ENCODE peak calls at places on chromosomes 4 and X, in four cellular contexts. P is mesenchymal stem cell, V is spleen, R is heart left ventricle. M is an unnamed sample. For H3K4me1, the result is how much of the 10 kb centered on the place peaks cover.

GRCh38 chr4:151620066-151620465 is 140.7 kb downstream of the GATB start:
- DNase-seq in P (no peak), V (no peak), R (no peak), M (no peak)

GRCh38 chrX:150037041-150037440 is 98.8 kb upstream of the EOLA2 start:
- DNase-seq in P (no peak), V (no peak), R (no peak), M (no peak)

GRCh38 chr4:170721812-170722373 is 632.1 kb upstream of the AADAT start:
- DNase-seq in P (no peak), V (no peak), R (no peak), M (peak)

GRCh38 chr4:24054910-24055309 is 165.1 kb upstream of the PPARGC1A start:
- DNase-seq in P (no peak), V (no peak), R (no peak), M (no peak)

GRCh38 chrX:41526925-41527324 is 79.8 kb downstream of the NYX start:
- DNase-seq in P (peak), V (no peak), R (no peak), M (no peak)

GRCh38 chrX:151505796-151506195 is 57.7 kb upstream of the PASD1 start:
- DNase-seq in P (no peak), V (no peak), R (no peak), M (no peak)

GRCh38 chr4:92477309-92477708 is 173.5 kb downstream of the GRID2 start:
- DNase-seq in P (no peak), V (no peak), R (no peak), M (no peak)

GRCh38 chrX:53547668-53548067 is 113.5 kb upstream of the HSD17B10 start:
- DNase-seq in P (no peak), V (no peak), R (no peak), M (no peak)

GRCh38 chr4:175562111-175562510 is 250.0 kb downstream of the GPM6A start:
- DNase-seq in P (no peak), V (no peak), R (no peak), M (no peak)

GRCh38 chr4:8269535-8270417 is at the start of gene HTRA3:
- DNase-seq in P (peak), V (no peak), R (peak), M (no peak)
- H3K4me3 ChIP-seq in P (peak), V (peak), R (peak), M (no peak)

GRCh38 chr4:166527500-166527899 is 654.5 kb downstream of the TLL1 start:
- DNase-seq in P (no peak), V (no peak), R (no peak), M (no peak)
- H3K4me1 ChIP-seq in P (under half), V (under half), R (under half), M (under half)

DNA sequence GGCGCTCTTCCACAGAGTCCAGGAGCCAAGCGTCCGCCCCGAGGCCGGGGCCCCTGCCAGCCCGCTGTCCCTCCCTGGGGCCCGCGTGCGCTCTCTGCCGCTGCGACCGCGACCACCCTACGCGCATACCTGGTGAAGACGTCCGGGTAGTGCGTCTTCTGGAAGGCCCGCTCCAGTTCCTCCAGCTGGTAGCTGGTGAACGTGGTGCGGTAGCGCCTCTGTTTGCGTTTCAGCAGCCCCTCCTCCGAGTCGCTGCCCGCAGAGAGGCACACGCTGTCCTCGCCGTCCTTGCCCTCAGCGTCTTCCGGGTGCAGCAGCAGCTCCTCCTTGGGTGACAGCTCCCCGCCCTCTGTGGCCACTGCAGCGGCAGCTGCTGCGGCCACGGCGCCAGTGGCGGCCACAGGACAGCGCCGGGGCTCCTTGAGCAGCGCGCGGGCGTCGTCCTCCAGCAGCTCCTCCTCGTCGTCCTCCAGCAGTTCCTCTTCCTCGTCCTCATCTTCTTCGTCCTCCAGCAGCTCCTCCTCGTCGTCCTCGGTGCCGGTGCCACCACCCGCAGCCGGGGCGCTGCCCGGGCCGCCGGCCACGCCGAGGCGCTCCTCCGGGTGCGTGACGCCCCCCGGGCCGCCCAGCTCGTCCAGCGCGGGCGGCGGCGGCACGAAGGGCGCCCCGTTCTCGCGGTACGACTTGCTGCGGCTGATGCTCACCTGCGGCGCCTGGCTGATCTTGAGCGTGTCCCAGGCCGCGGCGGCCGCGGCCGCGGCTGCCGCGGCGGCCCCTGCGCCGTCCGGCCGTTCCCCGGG is 2.8 kb downstream of the ARX start:
- DNase-seq in P (no peak), V (no peak), R (no peak), M (no peak)
- H3K4me3 ChIP-seq in P (no peak), V (peak), R (peak), M (no peak)

GRCh38 chrX:153901753-153902140 is 2.7 kb upstream of the AVPR2 start:
- DNase-seq in P (no peak), V (no peak), R (no peak), M (no peak)
- H3K4me1 ChIP-seq in P (under half), V (under half), R (under half), M (under half)

DNA sequence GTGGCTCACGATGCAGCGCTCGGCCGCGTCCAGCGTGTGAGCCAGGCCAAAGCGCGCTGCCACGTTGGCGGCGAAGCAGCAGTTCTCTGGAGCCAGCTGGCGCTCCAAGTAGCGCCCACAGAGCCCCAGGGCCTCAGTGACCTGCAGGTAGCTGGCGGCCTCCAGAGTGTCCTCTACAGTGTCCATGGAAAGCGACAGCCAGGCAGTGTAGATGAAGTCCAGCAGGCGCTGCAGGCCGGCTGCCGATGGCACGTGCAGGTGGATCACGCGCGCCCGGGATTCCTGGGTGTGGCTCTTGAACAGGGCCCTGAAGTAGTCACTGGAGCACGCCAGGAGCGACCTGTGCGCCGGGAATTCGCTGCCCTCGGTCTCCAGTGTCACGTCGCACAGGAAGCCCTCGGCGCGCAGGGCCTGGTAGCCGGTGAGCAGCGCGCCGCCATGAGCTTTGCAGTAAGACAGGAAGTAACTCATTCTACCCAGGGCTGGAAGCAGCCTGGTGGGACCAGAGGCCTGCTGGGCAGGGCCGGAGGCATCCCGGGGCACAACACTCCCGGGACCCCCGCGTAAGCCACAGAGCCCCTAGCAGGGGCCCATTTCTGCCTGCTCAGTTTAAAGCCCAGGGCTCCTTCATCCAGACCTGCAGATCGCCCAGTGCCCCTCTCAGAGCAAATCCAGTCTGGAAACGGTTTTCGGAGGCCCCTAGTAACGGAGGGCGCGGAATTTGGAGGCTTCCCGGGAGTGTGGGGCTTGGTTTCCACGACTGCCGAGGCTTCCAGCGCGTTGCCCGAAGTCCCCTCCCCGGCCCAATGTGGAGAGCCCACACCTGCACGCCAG is 595 bp downstream of the KLHL34 start:
- DNase-seq in P (no peak), V (peak), R (no peak), M (no peak)
- H3K4me3 ChIP-seq in P (no peak), V (peak), R (peak), M (no peak)

GRCh38 chr4:128384765-128385164 is 97.2 kb upstream of the PGRMC2 start:
- DNase-seq in P (no peak), V (no peak), R (no peak), M (no peak)
- H3K4me1 ChIP-seq in P (under half), V (under half), R (under half), M (under half)

GRCh38 chr4:15414601-15415091 is 13.2 kb upstream of the C1QTNF7 start:
- DNase-seq in P (no peak), V (no peak), R (no peak), M (no peak)

GRCh38 chr4:15413010-15413622 is 14.7 kb upstream of the C1QTNF7 start:
- DNase-seq in P (no peak), V (no peak), R (no peak), M (no peak)

GRCh38 chr4:15413623-15414019 is 14.2 kb upstream of the C1QTNF7 start:
- DNase-seq in P (no peak), V (no peak), R (no peak), M (no peak)

GRCh38 chr4:15405069-15405468 is 22.8 kb upstream of the C1QTNF7 start:
- DNase-seq in P (no peak), V (no peak), R (peak), M (no peak)

DNA sequence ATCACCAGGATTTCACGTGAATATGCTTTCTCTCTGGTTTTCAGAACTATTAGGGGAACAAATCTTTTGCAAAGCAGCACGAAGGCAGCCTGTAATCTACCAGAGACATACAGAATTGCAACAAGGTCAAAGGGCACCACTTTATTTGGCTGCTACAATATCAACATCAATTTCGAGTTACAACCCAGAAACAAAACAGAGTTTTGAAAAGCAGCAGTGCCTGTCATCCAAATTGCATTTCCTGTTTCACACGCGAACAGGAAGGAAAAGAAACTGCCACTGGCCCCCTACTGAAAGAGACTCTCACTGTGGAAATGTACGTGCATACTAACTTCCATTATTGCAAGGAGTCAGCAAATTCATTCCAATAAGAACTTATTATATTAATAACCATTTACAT is 17.1 kb upstream of the C1QTNF7 start:
- DNase-seq in P (peak), V (no peak), R (no peak), M (no peak)
- H3K4me3 ChIP-seq in P (no peak), V (no peak), R (no peak), M (no peak)

DNA sequence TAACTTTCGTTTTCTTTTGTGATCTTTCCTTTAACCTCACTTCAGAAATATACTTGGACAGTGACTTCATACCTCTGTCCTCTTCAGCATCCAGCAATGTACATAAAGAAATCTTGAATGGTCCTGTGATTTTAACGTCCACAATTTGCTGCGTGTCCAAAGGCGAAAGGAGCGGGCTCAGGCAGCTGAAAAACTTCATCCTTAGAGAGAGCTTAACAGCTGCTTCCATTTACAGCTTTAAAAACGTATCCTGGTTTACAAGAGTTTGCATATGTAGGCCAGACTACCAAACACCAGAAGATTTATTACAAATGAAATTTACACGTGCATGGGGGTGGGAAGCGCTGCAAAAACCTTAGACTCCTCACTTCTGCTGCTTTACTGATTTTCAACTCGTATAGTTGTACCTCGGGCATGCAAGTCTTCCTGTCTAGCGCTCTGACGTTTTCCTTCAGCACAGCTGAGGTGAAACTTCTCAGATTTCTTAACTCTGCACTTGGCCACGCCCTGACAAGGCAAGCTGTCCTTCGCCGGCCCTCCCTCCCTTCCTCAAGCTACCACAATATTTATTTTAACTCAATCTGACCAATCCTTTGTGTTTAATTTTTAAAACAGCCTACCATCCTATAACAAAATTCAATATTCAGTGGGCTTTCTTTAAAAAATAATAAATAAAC is 406.4 kb downstream of the FAM47A start:
- DNase-seq in P (peak), V (no peak), R (peak), M (no peak)
- H3K4me1 ChIP-seq in P (under half), V (under half), R (under half), M (under half)

DNA sequence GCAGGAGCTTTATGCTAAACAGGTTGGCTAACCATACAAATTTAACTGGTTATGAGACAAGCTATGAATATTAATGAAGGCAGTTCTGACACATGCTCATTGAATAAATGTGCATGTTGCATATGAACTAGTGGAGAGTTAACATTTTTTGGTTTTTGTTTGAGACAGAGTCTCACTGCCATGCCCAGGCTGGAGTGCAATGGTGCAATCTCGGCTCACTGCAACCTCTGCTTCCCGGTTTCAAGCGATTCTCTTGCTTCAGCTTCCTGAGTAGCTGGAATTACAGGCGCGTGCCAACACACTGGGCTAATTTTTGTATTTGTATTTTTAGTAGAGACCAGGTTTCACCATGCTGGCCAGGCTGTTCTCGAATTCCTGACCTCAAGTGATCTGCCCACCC is 36.6 kb downstream of the GALNTL6 start:
- DNase-seq in P (no peak), V (no peak), R (peak), M (no peak)
- H3K4me3 ChIP-seq in P (no peak), V (no peak), R (no peak), M (no peak)

M was measured in BE2C.